ENCODE peak calls at places on chromosome 6, in five cellular contexts. I, R, J, T and X are unnamed samples.

GRCh38 chr6:149335924-149336323 is 18.4 kb downstream of the TAB2 start:
- DNase-seq in I (peak; percentile 50), R (no peak), J (no peak), T (no peak), X (no peak)

GRCh38 chr6:9523462-9523861 is 891.4 kb downstream of the TFAP2A start:
- DNase-seq in I (peak; percentile 86), R (no peak), J (no peak), T (no peak), X (no peak)

GRCh38 chr6:56521988-56522387 is 120.7 kb downstream of the DST start:
- DNase-seq in I (no peak), R (peak; percentile 16), J (no peak), T (no peak), X (no peak)

GRCh38 chr6:57265755-57266221 is 43.7 kb upstream of the RAB23 start:
- DNase-seq in I (peak; percentile 42), R (no peak), J (no peak), T (no peak), X (no peak)

GRCh38 chr6:3457710-3458605 is 1.1 kb upstream of the SLC22A23 start:
- DNase-seq in I (no peak), R (peak; percentile 59), J (peak; percentile 77), T (no peak), X (no peak)

GRCh38 chr6:26006086-26006939 is 43.7 kb downstream of the TRIM38 start:
- DNase-seq in I (no peak), R (no peak), J (no peak), T (no peak), X (no peak)

GRCh38 chr6:83884523-83884922 is 25.0 kb downstream of the CYB5R4 start:
- DNase-seq in I (peak; percentile 63), R (peak; percentile 47), J (no peak), T (peak; percentile 43), X (no peak)

GRCh38 chr6:10595731-10596664 is 74.8 kb downstream of the GCNT2 start:
- DNase-seq in I (no peak), R (no peak), J (no peak), T (no peak), X (no peak)

GRCh38 chr6:147204843-147205311 is 660 bp downstream of the STXBP5 start:
- DNase-seq in I (no peak), R (no peak), J (no peak), T (no peak), X (no peak)

GRCh38 chr6:137095651-137096238 is 51.0 kb upstream of the IL20RA start:
- DNase-seq in I (no peak), R (no peak), J (no peak), T (peak; percentile 50), X (no peak)

GRCh38 chr6:101011165-101011564 is 130.0 kb upstream of the ASCC3 start:
- DNase-seq in I (no peak), R (no peak), J (no peak), T (no peak), X (no peak)

GRCh38 chr6:153442096-153442495 is 311.0 kb upstream of the RGS17 start:
- DNase-seq in I (no peak), R (no peak), J (no peak), T (no peak), X (no peak)

GRCh38 chr6:30780642-30780920 is 36.2 kb upstream of the IER3 start:
- DNase-seq in I (no peak), R (no peak), J (no peak), T (no peak), X (no peak)

GRCh38 chr6:149934249-149935156 is 7.3 kb upstream of the ULBP2 start:
- DNase-seq in I (peak; percentile 72), R (peak; percentile 68), J (peak; percentile 69), T (peak; percentile 60), X (no peak)

GRCh38 chr6:25312703-25313102 is 33.5 kb downstream of the CARMIL1 start:
- DNase-seq in I (peak; percentile 90), R (no peak), J (no peak), T (no peak), X (no peak)

GRCh38 chr6:3251462-3252314 is 7.1 kb upstream of the PSMG4 start:
- DNase-seq in I (peak; percentile 86), R (peak; percentile 90), J (peak; percentile 80), T (peak; percentile 93), X (peak; percentile 86)

GRCh38 chr6:44660561-44661220 is 273.2 kb downstream of the CDC5L start:
- DNase-seq in I (no peak), R (no peak), J (no peak), T (no peak), X (no peak)

GRCh38 chr6:26022166-26022510 is 59.5 kb downstream of the TRIM38 start:
- DNase-seq in I (peak; percentile 89), R (peak; percentile 60), J (peak; percentile 50), T (peak; percentile 49), X (no peak)

GRCh38 chr6:122564230-122564629 is 46.0 kb upstream of the PKIB start:
- DNase-seq in I (no peak), R (no peak), J (no peak), T (no peak), X (no peak)

GRCh38 chr6:71510057-71510713 is 221.6 kb downstream of the OGFRL1 start:
- DNase-seq in I (peak; percentile 84), R (peak; percentile 46), J (peak; percentile 8), T (peak; percentile 12), X (no peak)

GRCh38 chr6:53795702-53796450 is 1.1 kb downstream of the LRRC1 start:
- DNase-seq in I (peak; percentile 19), R (peak; percentile 69), J (peak; percentile 36), T (no peak), X (no peak)

GRCh38 chr6:72048080-72048479 is 161.7 kb downstream of the RIMS1 start:
- DNase-seq in I (no peak), R (no peak), J (no peak), T (no peak), X (no peak)

GRCh38 chr6:8814440-8815000 is 379.2 kb upstream of the SLC35B3 start:
- DNase-seq in I (no peak), R (no peak), J (no peak), T (no peak), X (no peak)

GRCh38 chr6:31575335-31575901 is at the start of gene TNF:
- DNase-seq in I (no peak), R (no peak), J (no peak), T (peak; percentile 82), X (no peak)

GRCh38 chr6:163533443-163533842 is 118.9 kb downstream of the QKI start:
- DNase-seq in I (peak; percentile 85), R (no peak), J (peak; percentile 10), T (no peak), X (no peak)

GRCh38 chr6:56241106-56241812 is 6.1 kb downstream of the COL21A1 start:
- DNase-seq in I (no peak), R (no peak), J (no peak), T (no peak), X (no peak)

GRCh38 chr6:100404051-100404450 is 60.7 kb downstream of the SIM1 start:
- DNase-seq in I (no peak), R (no peak), J (no peak), T (no peak), X (no peak)

GRCh38 chr6:15296735-15297134 is 50.9 kb downstream of the JARID2 start:
- DNase-seq in I (no peak), R (no peak), J (no peak), T (peak; percentile 40), X (no peak)

GRCh38 chr6:44037847-44038542 is 89.3 kb downstream of the MRPL14 start:
- DNase-seq in I (no peak), R (no peak), J (no peak), T (no peak), X (no peak)

GRCh38 chr6:21026576-21027273 is 492.5 kb downstream of the CDKAL1 start:
- DNase-seq in I (peak; percentile 28), R (no peak), J (no peak), T (no peak), X (no peak)

DNA sequence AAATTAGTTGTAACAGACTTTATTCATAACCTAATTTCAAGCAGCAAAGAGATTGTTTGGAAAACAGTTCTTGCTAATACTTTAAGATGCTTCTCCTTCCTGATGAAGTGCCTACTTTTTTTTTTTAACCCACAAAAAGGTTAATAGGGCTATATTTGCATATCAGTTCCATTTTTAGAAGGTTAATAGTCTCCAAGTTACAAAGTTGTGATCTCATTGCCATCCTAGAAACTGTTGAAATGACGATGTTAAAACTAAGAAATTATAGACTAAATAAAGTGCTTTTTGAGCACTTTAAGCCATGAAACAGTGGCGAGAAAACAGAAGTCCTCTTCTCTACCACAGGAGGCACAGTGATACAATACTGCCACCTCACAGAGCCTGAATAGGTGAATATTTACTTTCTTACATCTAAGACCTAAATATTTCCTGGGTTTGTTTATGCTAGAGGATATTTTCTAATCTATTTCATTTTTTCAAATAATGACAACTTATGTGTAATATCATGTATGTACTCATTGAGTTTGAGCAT is 5.3 kb downstream of the RNF144B start:
- DNase-seq in I (no peak), R (no peak), J (no peak), T (no peak), X (no peak)
- TF ChIP-seq CTCF in I (no peak), R (no peak), J (no peak), T (no peak), X (peak; percentile 43)

DNA sequence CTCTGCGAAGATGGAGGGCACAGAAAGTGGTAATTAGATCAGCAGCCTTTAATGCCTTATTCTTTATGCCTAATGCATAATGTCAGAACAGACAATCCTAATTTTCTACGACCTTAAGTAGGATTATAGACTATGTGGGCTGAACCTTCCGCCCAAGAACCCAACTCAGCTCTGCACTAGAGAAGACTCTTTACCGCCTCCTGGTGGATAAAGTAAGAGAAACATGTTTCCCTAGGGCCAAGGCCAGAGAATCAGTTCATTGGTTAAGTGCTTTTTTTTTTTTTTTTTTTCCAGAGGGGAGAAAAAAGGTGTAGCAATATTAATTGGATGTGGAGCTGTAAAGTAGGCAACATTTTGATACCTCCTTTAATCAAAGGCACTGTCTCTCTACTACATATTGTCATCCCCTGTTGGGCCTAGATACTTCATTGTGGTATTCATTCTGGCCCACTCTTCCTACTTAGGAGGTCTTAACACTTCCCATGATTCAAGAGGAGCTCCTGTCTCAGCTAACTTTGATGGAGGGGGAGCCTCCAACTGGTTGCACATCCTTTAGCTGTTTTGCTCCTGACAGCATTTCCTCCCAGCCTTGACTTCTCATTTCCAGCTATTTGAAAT is 124.9 kb upstream of the NRN1 start:
- DNase-seq in I (no peak), R (peak; percentile 86), J (no peak), T (peak; percentile 56), X (no peak)
- TF ChIP-seq CTCF in I (peak; percentile 28), R (peak; percentile 77), J (no peak), T (peak; percentile 57), X (peak; percentile 71)

GRCh38 chr6:157688960-157689599 is 134.0 kb upstream of the SNX9 start:
- DNase-seq in I (peak; percentile 52), R (peak; percentile 64), J (no peak), T (no peak), X (no peak)
- TF ChIP-seq CTCF in I (no peak), R (peak; percentile 55), J (no peak), T (no peak), X (no peak)

DNA sequence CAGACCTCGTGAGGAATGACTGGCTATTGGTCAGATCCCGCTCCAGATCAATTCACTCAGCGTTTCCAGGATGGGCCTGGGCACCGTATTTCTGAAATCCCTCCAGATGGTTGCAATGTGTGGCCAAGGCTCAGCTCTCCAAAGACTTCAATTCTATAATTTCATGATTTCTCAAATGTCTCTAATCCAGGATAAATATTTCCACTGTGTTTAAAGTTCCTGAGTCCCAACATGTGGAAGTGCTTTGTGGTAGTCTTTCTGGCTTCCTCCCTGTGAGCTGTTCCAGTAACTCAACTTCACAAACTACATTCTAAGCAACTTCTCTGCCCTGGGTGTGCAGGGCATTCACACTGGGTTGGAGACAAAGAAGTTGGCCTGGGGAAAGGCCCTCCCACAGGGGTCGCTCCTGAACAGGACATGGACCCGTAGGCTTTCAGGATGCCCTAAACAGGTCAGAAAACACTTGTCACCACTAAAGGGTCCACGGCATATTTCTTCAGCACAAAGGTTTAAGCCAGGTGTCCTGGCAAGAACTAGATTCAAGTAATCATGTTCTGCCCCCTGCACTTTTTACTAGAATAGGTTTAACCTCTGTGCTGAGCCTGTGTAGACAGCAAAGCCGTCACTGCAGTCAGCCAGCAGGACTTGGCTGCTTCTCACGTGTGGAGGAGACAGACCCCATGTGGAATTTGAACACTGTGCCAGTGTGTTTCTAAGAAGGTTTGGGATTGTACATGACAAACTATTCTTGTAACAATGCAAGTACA is 212.0 kb downstream of the WDR27 start:
- DNase-seq in I (no peak), R (peak; percentile 22), J (no peak), T (no peak), X (no peak)
- TF ChIP-seq CTCF in I (no peak), R (peak; percentile 16), J (no peak), T (no peak), X (no peak)